ENCODE peak calls at places on chromosomes 2 and 18, in ten cellular contexts. P is heart right ventricle, E is heart left ventricle, C is mucosa of descending colon, D is H9, Q is SK-N-SH, T is IMR-90, F is pancreas, Y is neuronal stem cell, L is adipocyte. N is an unnamed sample. For H3K9me3 and H3K4me1, the result is how much of the 10 kb centered on the place peaks cover.

GRCh38 chr18:4172491-4172890 is 282.6 kb downstream of the DLGAP1 start:
- DNase-seq in C (no peak), T (no peak), Q (no peak), P (no peak), Y (no peak), L (no peak), F (no peak), E (no peak), D (no peak), N (no peak)

GRCh38 chr2:196597531-196597930 is 42.0 kb upstream of the CCDC150 start:
- DNase-seq in D (no peak), P (no peak), Y (no peak), F (no peak), C (no peak), E (no peak), T (peak), Q (no peak), L (no peak), N (no peak)

GRCh38 chr2:239075918-239076727 is 228.2 kb downstream of the TWIST2 start:
- DNase-seq in Q (no peak), T (no peak), Y (no peak), F (no peak), P (peak), L (no peak), C (peak), E (peak), D (no peak), N (no peak)

GRCh38 chr2:217877866-217878265 is 124.9 kb downstream of the TNS1 start:
- DNase-seq in T (no peak), Y (no peak), P (no peak), D (no peak), C (no peak), Q (peak), E (no peak), L (no peak), F (no peak), N (no peak)

GRCh38 chr2:98416760-98417159 is 27.9 kb upstream of the INPP4A start:
- DNase-seq in T (no peak), Q (no peak), E (no peak), Y (no peak), F (no peak), P (no peak), L (no peak), C (no peak), D (no peak), N (no peak)

GRCh38 chr18:48979944-48980890 is 29.5 kb upstream of the SMAD7 start:
- DNase-seq in T (peak), Y (no peak), P (no peak), E (no peak), F (no peak), D (peak), C (no peak), L (no peak), Q (no peak), N (no peak)

GRCh38 chr2:237217995-237218621 is 132.4 kb downstream of the COPS8 start:
- DNase-seq in Y (no peak), C (no peak), D (peak), F (no peak), Q (no peak), E (no peak), T (no peak), L (no peak), P (no peak), N (no peak)

GRCh38 chr2:185835974-185836373 is 97.4 kb downstream of the FSIP2 start:
- DNase-seq in F (no peak), T (no peak), L (no peak), D (no peak), P (no peak), E (no peak), C (no peak), Y (no peak), Q (no peak), N (no peak)

GRCh38 chr2:226658555-226658954 is 141.1 kb downstream of the IRS1 start:
- DNase-seq in Q (no peak), L (no peak), D (no peak), E (no peak), Y (no peak), F (no peak), P (no peak), T (no peak), C (no peak), N (no peak)

GRCh38 chr2:172330060-172330671 is 97.2 kb upstream of the ITGA6 start:
- DNase-seq in L (no peak), Y (no peak), E (no peak), Q (no peak), D (no peak), C (peak), F (peak), T (no peak), P (no peak), N (no peak)

GRCh38 chr2:186431306-186431705 is 54.8 kb upstream of the ZC3H15 start:
- DNase-seq in E (no peak), P (no peak), C (peak), F (no peak), D (no peak), T (no peak), Y (no peak), L (no peak), Q (no peak), N (no peak)

GRCh38 chr2:150097891-150098595 is 389.4 kb downstream of the RND3 start:
- DNase-seq in T (peak), F (no peak), Y (no peak), Q (no peak), P (no peak), D (no peak), L (peak), E (no peak), C (no peak), N (no peak)

GRCh38 chr2:56267412-56267788 is 83.6 kb downstream of the CCDC85A start:
- DNase-seq in Y (no peak), Q (no peak), T (no peak), P (no peak), F (no peak), E (no peak), C (no peak), L (no peak), D (no peak), N (no peak)

GRCh38 chr2:95158891-95159619 is 593 bp downstream of the ZNF514 start:
- DNase-seq in F (peak), T (peak), P (peak), Q (peak), D (peak), C (peak), E (peak), Y (peak), L (peak), N (peak)

GRCh38 chr2:241762321-241762932 is 14.2 kb upstream of the GAL3ST2 start:
- DNase-seq in E (no peak), D (peak), Y (no peak), F (no peak), Q (peak), P (no peak), T (no peak), C (no peak), L (no peak), N (peak)

GRCh38 chr18:63160172-63160995 is 159.2 kb downstream of the BCL2 start:
- DNase-seq in L (no peak), E (no peak), C (peak), P (no peak), Y (no peak), F (no peak), T (no peak), Q (no peak), D (no peak), N (no peak)

GRCh38 chr2:70002241-70002896 is 40.9 kb upstream of the ASPRV1 start:
- DNase-seq in C (no peak), E (no peak), P (no peak), L (no peak), F (no peak), T (no peak), Q (no peak), D (no peak), Y (no peak), N (no peak)

GRCh38 chr2:178006710-178007109 is 65.9 kb downstream of the PDE11A start:
- DNase-seq in C (no peak), Q (no peak), Y (no peak), P (no peak), D (no peak), L (peak), F (no peak), E (no peak), T (no peak), N (no peak)

GRCh38 chr2:25176138-25176537 is 7.8 kb upstream of the POMC start:
- DNase-seq in E (no peak), L (no peak), F (no peak), T (no peak), Y (no peak), C (no peak), D (no peak), Q (no peak), P (no peak), N (no peak)

GRCh38 chr18:6257950-6258349 is 156.8 kb downstream of the L3MBTL4 start:
- DNase-seq in C (no peak), E (no peak), Y (no peak), D (peak), F (no peak), L (no peak), P (no peak), Q (no peak), T (no peak), N (no peak)

GRCh38 chr2:239465017-239466001 is 64.5 kb upstream of the HDAC4 start:
- DNase-seq in D (peak), T (no peak), Q (no peak), C (peak), F (peak), Y (no peak), P (peak), E (peak), L (peak), N (peak)

GRCh38 chr2:181857471-181857870 is 34.1 kb upstream of the ITPRID2 start:
- DNase-seq in E (no peak), D (no peak), F (no peak), C (no peak), P (no peak), T (peak), L (no peak), Y (no peak), Q (no peak), N (no peak)

GRCh38 chr2:106579750-106580197 is 92.6 kb downstream of the CD8B2 start:
- DNase-seq in Q (peak), E (no peak), P (peak), F (no peak), T (no peak), C (no peak), D (no peak), L (no peak), Y (no peak), N (peak)

GRCh38 chr2:126891681-126892500 is 6.8 kb upstream of the TEX51 start:
- DNase-seq in D (peak), F (peak), Y (no peak), Q (no peak), P (no peak), T (no peak), L (no peak), C (no peak), E (no peak), N (peak)

DNA sequence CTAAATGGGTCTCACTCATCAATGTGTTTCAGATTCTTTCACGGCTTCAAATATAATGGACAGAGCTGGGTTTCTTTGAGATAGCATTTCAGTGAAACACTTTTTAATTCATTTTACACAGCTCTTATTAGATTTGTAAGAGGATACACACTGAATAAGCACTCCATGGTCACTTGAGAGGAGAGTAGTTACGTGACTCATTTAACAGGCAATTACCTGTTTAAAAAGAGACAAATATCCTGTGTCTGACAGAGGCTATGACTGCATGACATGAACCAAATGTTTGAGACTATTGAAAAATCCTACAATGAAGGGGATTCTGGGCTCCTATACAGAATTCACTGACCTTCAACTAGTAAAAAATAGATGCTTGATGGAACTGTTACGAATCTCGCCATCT is 786.9 kb downstream of the EPHA4 start:
- DNase-seq in P (no peak), C (no peak), Q (no peak), D (no peak), E (no peak), Y (no peak), T (no peak), L (no peak), F (no peak), N (no peak)
- H3K9me3 ChIP-seq in P (under half), C (under half), Q (under half), D (under half), E (under half), Y (under half), T (under half), L (under half), F (under half), N (under half)

GRCh38 chr2:64638502-64639120 is 15.1 kb downstream of the SERTAD2 start:
- DNase-seq in E (no peak), L (no peak), P (no peak), D (no peak), T (no peak), F (no peak), Y (no peak), Q (no peak), C (no peak), N (no peak)

GRCh38 chr2:64634338-64635267 is 19.1 kb downstream of the SERTAD2 start:
- DNase-seq in P (no peak), D (no peak), Y (no peak), Q (no peak), F (no peak), E (no peak), L (no peak), C (no peak), T (peak), N (no peak)

GRCh38 chr2:64637931-64638330 is 15.8 kb downstream of the SERTAD2 start:
- DNase-seq in D (no peak), F (no peak), Q (no peak), T (peak), L (no peak), E (no peak), C (no peak), P (no peak), Y (no peak), N (no peak)

GRCh38 chr2:64636105-64636873 is 17.4 kb downstream of the SERTAD2 start:
- DNase-seq in C (no peak), P (no peak), F (no peak), E (no peak), Y (no peak), D (no peak), Q (no peak), T (no peak), L (no peak), N (no peak)

DNA sequence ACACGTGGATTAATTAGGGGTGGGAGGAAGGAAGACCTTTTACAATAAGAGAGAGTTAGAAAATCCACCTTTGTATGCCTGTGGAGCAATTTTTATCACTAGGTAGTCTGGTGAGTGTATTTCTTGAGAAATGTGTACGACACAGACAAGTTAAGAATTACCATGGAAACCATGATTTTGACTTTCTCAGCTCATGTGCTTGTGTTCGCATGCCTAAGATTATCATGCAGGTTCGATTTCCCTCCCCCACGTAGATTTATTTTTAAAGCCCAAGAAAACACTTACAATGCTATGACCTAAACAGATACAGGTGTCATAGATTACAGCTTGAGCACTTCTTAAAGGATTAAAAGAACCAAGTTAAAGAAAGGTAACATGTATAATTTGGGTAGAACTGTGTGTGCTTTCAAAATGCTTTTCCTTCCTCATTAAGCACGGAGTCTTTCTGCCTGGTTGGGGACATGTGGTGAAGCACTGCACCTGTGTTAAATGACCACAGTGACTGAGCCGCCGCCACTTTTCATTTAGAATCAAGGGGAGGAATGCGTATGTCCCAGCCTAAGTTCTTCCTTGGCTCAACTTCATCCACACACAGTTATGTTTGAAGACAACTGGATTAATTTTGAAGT is 16.6 kb downstream of the SERTAD2 start:
- DNase-seq in F (no peak), T (no peak), Q (no peak), D (no peak), P (no peak), E (no peak), C (no peak), Y (no peak), L (no peak), N (no peak)
- H3K4me1 ChIP-seq in F (under half), T (under half), Q (under half), D (under half), P (under half), E (under half), C (under half), Y (under half), L (half or more), N (under half)

GRCh38 chr2:76270356-76270755 is 559.6 kb upstream of the GCFC2 start:
- DNase-seq in Q (no peak), E (no peak), F (no peak), Y (no peak), T (no peak), L (no peak), D (no peak), C (no peak), P (no peak), N (no peak)
- H3K9me3 ChIP-seq in Q (under half), E (under half), F (under half), Y (under half), T (under half), L (under half), D (under half), C (under half), P (under half), N (under half)

DNA sequence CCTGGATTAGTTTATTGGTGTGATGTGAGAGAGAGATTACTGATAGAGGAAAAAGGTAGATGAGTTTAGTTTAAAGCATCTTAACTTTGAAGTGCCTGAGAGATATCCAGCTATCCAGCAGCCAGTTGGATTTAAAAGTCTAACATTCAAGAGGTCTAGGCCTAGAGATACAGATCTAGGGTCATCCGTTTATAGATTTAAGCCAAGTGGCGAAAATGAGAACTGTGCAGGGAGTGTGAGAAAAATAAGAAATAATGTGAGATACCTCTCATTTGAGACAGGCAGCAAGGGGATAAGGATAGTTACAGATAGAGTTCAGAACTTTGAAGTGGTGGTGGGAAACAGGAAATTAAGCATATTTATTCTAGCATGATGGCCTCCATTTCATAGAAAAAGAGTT is 5.3 kb upstream of the ORC2 start:
- DNase-seq in F (no peak), T (no peak), E (no peak), P (no peak), Y (no peak), Q (no peak), L (no peak), C (no peak), D (no peak), N (no peak)
- H3K4me1 ChIP-seq in F (under half), T (under half), E (under half), P (under half), Y (under half), Q (under half), L (under half), C (under half), D (under half), N (under half)

DNA sequence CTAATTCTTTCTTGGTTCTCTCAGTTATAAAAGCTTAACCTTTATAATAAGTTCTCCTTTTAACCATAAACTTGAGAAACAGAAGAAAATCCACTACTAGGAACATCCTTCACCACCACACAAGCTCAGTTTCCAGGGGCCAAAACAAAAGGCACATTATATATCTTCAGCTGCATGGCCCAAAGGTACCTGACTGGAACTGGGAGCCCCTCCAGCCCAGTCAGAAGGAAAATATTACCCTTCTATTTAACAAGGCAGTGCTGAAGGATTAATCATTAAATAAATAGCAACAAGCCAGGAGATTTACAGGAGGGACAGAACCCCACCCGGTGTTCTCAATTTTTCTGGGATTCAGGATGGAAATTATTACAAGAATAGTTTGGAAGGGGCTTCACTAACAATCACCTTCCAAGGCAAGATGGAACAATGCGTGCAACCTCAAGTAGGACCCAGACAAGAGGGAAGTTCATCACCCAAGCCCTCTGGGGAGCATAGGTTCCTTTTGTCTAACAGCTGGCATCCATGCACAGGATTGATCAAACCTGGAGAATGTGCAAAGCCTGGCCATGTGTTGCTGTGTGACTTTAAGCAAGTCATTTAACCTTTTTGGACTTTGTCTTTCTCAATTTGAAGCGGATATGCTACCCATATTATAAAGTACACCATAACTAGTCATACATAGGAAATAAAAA is 159.6 kb upstream of the SETBP1 start:
- DNase-seq in Q (no peak), T (no peak), Y (no peak), C (no peak), L (no peak), P (no peak), E (no peak), F (no peak), D (no peak), N (no peak)
- H3K9me3 ChIP-seq in Q (under half), T (under half), Y (under half), C (under half), L (under half), P (under half), E (under half), F (under half), D (under half), N (under half)

DNA sequence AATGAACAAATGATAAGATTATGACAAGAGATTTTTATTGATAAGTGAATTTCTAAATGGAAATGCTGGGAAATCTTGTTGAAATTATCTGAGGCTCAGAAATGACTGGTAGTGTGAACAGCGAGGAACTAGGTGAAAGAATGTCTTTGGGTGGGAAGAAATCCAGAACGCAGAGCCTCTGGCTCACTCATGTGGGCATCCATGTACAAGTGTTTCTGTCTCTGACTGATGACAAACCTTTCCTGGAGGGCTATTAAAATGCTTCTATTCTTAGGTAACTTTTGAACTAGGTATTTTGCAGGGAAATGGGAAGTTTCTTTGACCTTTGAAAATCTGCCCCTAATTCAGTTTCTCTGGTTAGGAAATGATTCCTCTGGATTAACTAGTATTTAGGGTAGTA is 598.6 kb downstream of the SLC4A3 start:
- DNase-seq in Y (no peak), L (peak), E (no peak), P (no peak), F (no peak), D (no peak), Q (no peak), C (no peak), T (no peak), N (no peak)
- H3K4me1 ChIP-seq in Y (under half), L (half or more), E (under half), P (under half), F (under half), D (under half), Q (under half), C (under half), T (under half), N (under half)

DNA sequence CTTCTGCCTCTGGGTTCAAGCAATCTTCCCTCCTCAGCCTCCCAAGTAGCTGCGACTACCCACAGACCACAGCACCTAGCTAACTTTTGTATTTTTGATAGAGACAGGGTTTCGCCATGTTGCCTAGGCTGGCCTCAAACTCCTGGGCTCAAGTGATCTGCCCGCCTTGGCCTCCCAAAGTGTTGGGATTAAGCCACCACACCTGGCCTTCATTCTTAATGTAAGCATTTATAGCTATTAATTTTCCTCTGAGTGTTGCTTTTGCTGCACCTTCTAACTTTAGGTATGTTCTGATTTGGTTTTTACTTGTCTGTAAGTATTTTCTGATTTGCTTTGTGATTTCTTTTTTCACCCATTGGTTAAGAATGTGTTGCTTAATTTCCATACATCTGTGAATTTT is 29.7 kb downstream of the CHMP3 start:
- DNase-seq in D (no peak), C (no peak), F (no peak), Y (no peak), Q (no peak), E (no peak), P (no peak), L (no peak), T (no peak), N (no peak)
- H3K9me3 ChIP-seq in D (under half), C (under half), F (under half), Y (under half), Q (under half), E (under half), P (under half), L (under half), T (under half), N (under half)

N was measured in upper lobe of right lung.